ENCODE peak calls at places on chromosomes 2 and 18, in seven cellular contexts. S is stomach, T is transverse colon, G is GM12878, Y is suprapubic skin, H is sigmoid colon, L is SK-N-SH. B is an unnamed sample. For H3K4me1, the result is how much of the 10 kb centered on the place peaks cover.

GRCh38 chr2:38751847-38752410 is 768 bp upstream of the SRSF7 start:
- DNase-seq in S (no peak), T (no peak), G (no peak), Y (no peak), H (no peak), L (no peak), B (no peak)

GRCh38 chr2:58976374-58977055 is 735.4 kb upstream of the FANCL start:
- DNase-seq in S (no peak), T (no peak), G (no peak), Y (no peak), H (no peak), L (no peak), B (no peak)

GRCh38 chr2:227509824-227510619 is 38.1 kb downstream of the AGFG1 start:
- DNase-seq in S (no peak), T (no peak), G (no peak), Y (no peak), H (no peak), L (peak), B (no peak)

GRCh38 chr2:199458017-199458805 is 472 bp upstream of the SATB2 start:
- DNase-seq in S (no peak), T (no peak), G (no peak), Y (no peak), H (peak), L (no peak), B (peak)

GRCh38 chr18:49846263-49846662 is 32.9 kb upstream of the ACAA2 start:
- DNase-seq in S (no peak), T (no peak), G (no peak), Y (no peak), H (no peak), L (peak), B (no peak)

GRCh38 chr2:88281302-88282217 is 111.4 kb downstream of the THNSL2 start:
- DNase-seq in S (no peak), T (no peak), G (no peak), Y (no peak), H (no peak), L (no peak), B (peak)

GRCh38 chr2:64052468-64053241 is 33.4 kb upstream of the VPS54 start:
- DNase-seq in S (no peak), T (no peak), G (no peak), Y (no peak), H (no peak), L (peak), B (no peak)

GRCh38 chr2:101619191-101619591 is 78.3 kb upstream of the MAP4K4 start:
- DNase-seq in S (peak), T (peak), G (no peak), Y (no peak), H (peak), L (no peak), B (peak)

GRCh38 chr2:187989925-187990623 is 301.6 kb upstream of the GULP1 start:
- DNase-seq in S (no peak), T (no peak), G (no peak), Y (no peak), H (no peak), L (no peak), B (no peak)

GRCh38 chr2:222423186-222423585 is 1.2 kb upstream of the SGPP2 start:
- DNase-seq in S (no peak), T (no peak), G (no peak), Y (no peak), H (no peak), L (no peak), B (no peak)

GRCh38 chr2:231699006-231699405 is 9.3 kb upstream of the PTMA start:
- DNase-seq in S (no peak), T (no peak), G (no peak), Y (no peak), H (peak), L (no peak), B (peak)

GRCh38 chr2:207546822-207547221 is 17.1 kb downstream of the CREB1 start:
- DNase-seq in S (no peak), T (no peak), G (no peak), Y (no peak), H (no peak), L (no peak), B (no peak)

GRCh38 chr2:3485166-3485565 is 34.2 kb downstream of the ADI1 start:
- DNase-seq in S (no peak), T (no peak), G (no peak), Y (peak), H (peak), L (peak), B (no peak)

GRCh38 chr18:75207298-75208054 is 1.5 kb downstream of the PTGR3 start:
- DNase-seq in S (no peak), T (peak), G (no peak), Y (no peak), H (no peak), L (no peak), B (no peak)

GRCh38 chr2:99881901-99882591 is 260.3 kb downstream of the AFF3 start:
- DNase-seq in S (no peak), T (no peak), G (no peak), Y (no peak), H (no peak), L (peak), B (no peak)

GRCh38 chr2:105325389-105325963 is 4.1 kb downstream of the TGFBRAP1 start:
- DNase-seq in S (no peak), T (no peak), G (no peak), Y (no peak), H (no peak), L (no peak), B (no peak)

GRCh38 chr2:105640241-105640640 is 104.5 kb upstream of the NCK2 start:
- DNase-seq in S (no peak), T (no peak), G (no peak), Y (no peak), H (no peak), L (no peak), B (no peak)

GRCh38 chr2:147631294-147631693 is 213.5 kb upstream of the ACVR2A start:
- DNase-seq in S (no peak), T (peak), G (no peak), Y (no peak), H (no peak), L (no peak), B (no peak)

GRCh38 chr2:38376346-38376682 is 759 bp downstream of the ATL2 start:
- DNase-seq in S (peak), T (peak), G (peak), Y (peak), H (no peak), L (no peak), B (no peak)

GRCh38 chr2:56871641-56872040 is 687.9 kb downstream of the CCDC85A start:
- DNase-seq in S (no peak), T (no peak), G (no peak), Y (no peak), H (no peak), L (no peak), B (no peak)

GRCh38 chr18:9851511-9851910 is 34.3 kb upstream of the TXNDC2 start:
- DNase-seq in S (no peak), T (no peak), G (no peak), Y (no peak), H (no peak), L (no peak), B (peak)
- TF ChIP-seq EP300 in S (no peak), T (no peak), G (no peak), Y (no peak), H (no peak), L (no peak), B (no peak)

GRCh38 chr18:7723558-7723957 is 156.4 kb downstream of the PTPRM start:
- DNase-seq in S (no peak), T (no peak), G (no peak), Y (no peak), H (no peak), L (no peak), B (no peak)

GRCh38 chr18:7722955-7723354 is 155.8 kb downstream of the PTPRM start:
- DNase-seq in S (no peak), T (no peak), G (no peak), Y (no peak), H (no peak), L (no peak), B (no peak)

GRCh38 chr18:7720395-7720794 is 153.3 kb downstream of the PTPRM start:
- DNase-seq in S (no peak), T (no peak), G (no peak), Y (no peak), H (no peak), L (no peak), B (no peak)

GRCh38 chr18:7725473-7725872 is 158.4 kb downstream of the PTPRM start:
- DNase-seq in S (no peak), T (no peak), G (no peak), Y (no peak), H (no peak), L (no peak), B (no peak)

GRCh38 chr18:7721532-7721931 is 154.4 kb downstream of the PTPRM start:
- DNase-seq in S (no peak), T (no peak), G (no peak), Y (no peak), H (no peak), L (no peak), B (no peak)
- TF ChIP-seq POLR2AphosphoS5 in S (no peak), T (no peak), G (no peak), Y (no peak), H (no peak), L (no peak), B (no peak)

GRCh38 chr18:73407506-73407905 is 539.7 kb upstream of the NETO1 start:
- DNase-seq in S (no peak), T (no peak), G (no peak), Y (no peak), H (no peak), L (no peak), B (no peak)
- H3K4me1 ChIP-seq in S (under half), T (under half), G (under half), Y (under half), H (under half), L (under half), B (under half)

GRCh38 chr2:85037622-85038021 is 66.7 kb downstream of the KCMF1 start:
- DNase-seq in S (no peak), T (no peak), G (no peak), Y (no peak), H (no peak), L (no peak), B (no peak)
- TF ChIP-seq EP300 in S (no peak), T (no peak), G (no peak), Y (no peak), H (no peak), L (no peak), B (no peak)

DNA sequence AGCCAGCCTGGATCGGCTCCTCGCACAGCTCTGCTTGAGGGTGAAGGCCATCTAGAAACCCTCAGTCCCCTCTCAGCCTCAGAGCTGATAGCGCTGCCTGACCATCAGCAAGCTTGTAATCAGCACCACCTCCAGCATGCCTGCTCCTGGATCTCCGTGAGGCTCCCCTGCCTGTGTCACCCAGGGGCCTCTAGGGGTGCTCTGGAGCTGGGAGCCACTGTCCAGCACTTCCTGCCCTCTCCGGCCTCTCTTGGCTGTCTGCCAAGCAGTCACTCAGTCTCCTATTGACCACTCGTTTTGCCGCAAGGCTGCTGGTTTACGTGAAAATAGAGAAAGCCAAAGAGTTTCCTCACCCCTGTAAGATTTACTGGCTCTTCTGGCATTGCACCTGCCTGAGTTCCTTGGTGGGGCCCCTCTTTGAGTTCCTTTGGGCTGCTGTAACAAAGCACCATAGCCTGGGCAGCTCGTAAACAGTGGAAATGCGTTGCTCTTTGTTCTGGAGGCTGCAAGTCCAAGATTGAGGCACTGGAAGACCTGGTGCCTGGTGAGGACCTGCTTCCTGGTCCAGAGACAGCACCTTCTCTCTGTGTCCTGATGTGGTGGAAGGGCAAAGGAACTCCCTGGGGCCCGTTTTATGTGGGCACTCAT is 17.9 kb downstream of the CAPN10 start:
- DNase-seq in S (peak), T (peak), G (no peak), Y (peak), H (peak), L (peak), B (no peak)
- TF ChIP-seq POLR2AphosphoS5 in S (no peak), T (peak), G (no peak), Y (no peak), H (no peak), L (no peak), B (no peak)

GRCh38 chr2:96888082-96889011 is 18.5 kb upstream of the SEMA4C start:
- DNase-seq in S (peak), T (peak), G (no peak), Y (no peak), H (peak), L (no peak), B (peak)
- H3K4me1 ChIP-seq in S (under half), T (under half), G (under half), Y (half or more), H (half or more), L (under half), B (under half)

GRCh38 chr2:124689348-124689747 is 664.3 kb downstream of the CNTNAP5 start:
- DNase-seq in S (no peak), T (no peak), G (no peak), Y (no peak), H (no peak), L (no peak), B (no peak)
- TF ChIP-seq EP300 in S (no peak), T (no peak), G (no peak), Y (no peak), H (no peak), L (no peak), B (no peak)

GRCh38 chr2:108924444-108925251 is 64.4 kb downstream of the EDAR start:
- DNase-seq in S (no peak), T (no peak), G (no peak), Y (peak), H (peak), L (no peak), B (no peak)
- TF ChIP-seq POLR2AphosphoS5 in S (no peak), T (no peak), G (no peak), Y (no peak), H (no peak), L (no peak), B (no peak)

GRCh38 chr2:36369711-36370110 is 14.1 kb downstream of the CRIM1 start:
- DNase-seq in S (no peak), T (no peak), G (no peak), Y (no peak), H (no peak), L (no peak), B (no peak)
- H3K4me1 ChIP-seq in S (under half), T (half or more), G (under half), Y (half or more), H (half or more), L (half or more), B (half or more)